ENCODE peak calls at places on chromosomes 13 and 19, in ten cellular contexts. U, M, Y, V, D, Q, E, W, X and N are unnamed samples.

GRCh38 chr13:59771272-59771671 is 392.5 kb downstream of the DIAPH3 start:
- DNase-seq in U (no peak), M (no peak), Y (no peak), V (no peak), D (no peak), Q (no peak), E (no peak), W (peak), X (peak), N (peak)

GRCh38 chr19:4298772-4299550 is 3.2 kb downstream of the TMIGD2 start:
- DNase-seq in U (no peak), M (no peak), Y (no peak), V (no peak), D (no peak), Q (no peak), E (no peak), W (no peak), X (no peak), N (no peak)

GRCh38 chr13:69603144-69603853 is 504.3 kb upstream of the ATXN8OS start:
- DNase-seq in U (no peak), M (no peak), Y (no peak), V (no peak), D (no peak), Q (no peak), E (no peak), W (no peak), X (no peak), N (no peak)

GRCh38 chr19:31149306-31149975 is 199.8 kb downstream of the TSHZ3 start:
- DNase-seq in U (no peak), M (no peak), Y (no peak), V (no peak), D (no peak), Q (no peak), E (no peak), W (no peak), X (peak), N (peak)

GRCh38 chr13:109569938-109570711 is 216.3 kb downstream of the IRS2 start:
- DNase-seq in U (no peak), M (no peak), Y (no peak), V (no peak), D (no peak), Q (no peak), E (no peak), W (no peak), X (no peak), N (no peak)

GRCh38 chr19:1852294-1852646 is 4.0 kb upstream of the REXO1 start:
- DNase-seq in U (no peak), M (no peak), Y (no peak), V (no peak), D (no peak), Q (no peak), E (no peak), W (no peak), X (no peak), N (no peak)

GRCh38 chr13:62837895-62838294 is 1422.2 kb upstream of the PCDH20 start:
- DNase-seq in U (no peak), M (no peak), Y (no peak), V (no peak), D (no peak), Q (no peak), E (no peak), W (peak), X (no peak), N (no peak)

GRCh38 chr19:33257828-33258227 is 32.2 kb upstream of the SLC7A10 start:
- DNase-seq in U (no peak), M (no peak), Y (no peak), V (no peak), D (no peak), Q (no peak), E (no peak), W (no peak), X (no peak), N (no peak)

GRCh38 chr19:18433735-18434398 is 4.1 kb downstream of the ISYNA1 start:
- DNase-seq in U (no peak), M (no peak), Y (no peak), V (no peak), D (no peak), Q (no peak), E (no peak), W (no peak), X (peak), N (no peak)

GRCh38 chr13:29905845-29906244 is 55.4 kb upstream of the UBL3 start:
- DNase-seq in U (no peak), M (no peak), Y (peak), V (no peak), D (no peak), Q (no peak), E (no peak), W (peak), X (no peak), N (peak)

GRCh38 chr13:33348366-33348765 is 62.8 kb upstream of the STARD13 start:
- DNase-seq in U (no peak), M (no peak), Y (no peak), V (no peak), D (no peak), Q (no peak), E (no peak), W (no peak), X (no peak), N (peak)

GRCh38 chr13:23735329-23735728 is 153.9 kb downstream of the MIPEP start:
- DNase-seq in U (no peak), M (no peak), Y (no peak), V (no peak), D (no peak), Q (no peak), E (no peak), W (no peak), X (no peak), N (no peak)

GRCh38 chr19:33804021-33804799 is 7.5 kb downstream of the KCTD15 start:
- DNase-seq in U (no peak), M (peak), Y (no peak), V (peak), D (peak), Q (no peak), E (peak), W (peak), X (no peak), N (peak)

GRCh38 chr19:18782559-18783225 is 8.4 kb downstream of the COMP start:
- DNase-seq in U (no peak), M (no peak), Y (no peak), V (no peak), D (no peak), Q (no peak), E (no peak), W (no peak), X (no peak), N (no peak)

GRCh38 chr13:35984776-35985453 is 146.3 kb downstream of the DCLK1 start:
- DNase-seq in U (peak), M (no peak), Y (no peak), V (no peak), D (no peak), Q (no peak), E (no peak), W (no peak), X (peak), N (no peak)

GRCh38 chr19:46845959-46846459 is 4.6 kb downstream of the AP2S1 start:
- DNase-seq in U (no peak), M (no peak), Y (no peak), V (no peak), D (no peak), Q (no peak), E (no peak), W (no peak), X (no peak), N (no peak)

GRCh38 chr19:13163609-13164364 is 13.6 kb downstream of the IER2 start:
- DNase-seq in U (peak), M (peak), Y (no peak), V (peak), D (peak), Q (no peak), E (peak), W (peak), X (peak), N (peak)

GRCh38 chr19:532578-533484 is 1.3 kb downstream of the CDC34 start:
- DNase-seq in U (no peak), M (peak), Y (no peak), V (peak), D (peak), Q (no peak), E (peak), W (peak), X (peak), N (peak)

GRCh38 chr13:52085416-52085815 is 43.5 kb downstream of the NEK5 start:
- DNase-seq in U (no peak), M (no peak), Y (no peak), V (no peak), D (no peak), Q (no peak), E (no peak), W (no peak), X (no peak), N (peak)

GRCh38 chr13:101455863-101456262 is 3.4 kb downstream of the ITGBL1 start:
- DNase-seq in U (no peak), M (no peak), Y (no peak), V (no peak), D (no peak), Q (no peak), E (no peak), W (peak), X (no peak), N (peak)

GRCh38 chr19:47438793-47439220 is 19.5 kb upstream of the MEIS3 start:
- DNase-seq in U (no peak), M (no peak), Y (no peak), V (no peak), D (no peak), Q (no peak), E (no peak), W (no peak), X (no peak), N (peak)

GRCh38 chr13:44906758-44907157 is 82.5 kb downstream of the NUFIP1 start:
- DNase-seq in U (no peak), M (peak), Y (no peak), V (no peak), D (peak), Q (no peak), E (no peak), W (no peak), X (no peak), N (peak)

GRCh38 chr13:113759525-113760137 is 605 bp downstream of the TMEM255B start:
- DNase-seq in U (peak), M (peak), Y (no peak), V (peak), D (peak), Q (no peak), E (peak), W (peak), X (peak), N (peak)

GRCh38 chr19:12907166-12907565 is 11.9 kb downstream of the SYCE2 start:
- DNase-seq in U (no peak), M (no peak), Y (no peak), V (no peak), D (no peak), Q (no peak), E (no peak), W (no peak), X (no peak), N (no peak)

GRCh38 chr13:43730642-43731041 is 56.1 kb downstream of the ENOX1 start:
- DNase-seq in U (no peak), M (peak), Y (no peak), V (no peak), D (no peak), Q (no peak), E (peak), W (no peak), X (no peak), N (peak)

GRCh38 chr13:103282571-103283450 is 216.6 kb upstream of the SLC10A2 start:
- DNase-seq in U (no peak), M (no peak), Y (no peak), V (no peak), D (no peak), Q (no peak), E (no peak), W (peak), X (no peak), N (peak)

GRCh38 chr19:48090281-48090802 is 20.3 kb downstream of the PLA2G4C start:
- DNase-seq in U (no peak), M (no peak), Y (no peak), V (no peak), D (no peak), Q (no peak), E (no peak), W (no peak), X (no peak), N (peak)

GRCh38 chr13:82963466-82963865 is 918.8 kb downstream of the SLITRK1 start:
- DNase-seq in U (no peak), M (no peak), Y (no peak), V (no peak), D (no peak), Q (no peak), E (no peak), W (no peak), X (no peak), N (no peak)

GRCh38 chr13:21458457-21458815 is 667 bp downstream of the ZDHHC20 start:
- DNase-seq in U (no peak), M (peak), Y (no peak), V (peak), D (no peak), Q (no peak), E (peak), W (peak), X (peak), N (peak)

GRCh38 chr19:11763117-11763516 is 3.7 kb upstream of the ZNF441 start:
- DNase-seq in U (no peak), M (no peak), Y (no peak), V (no peak), D (no peak), Q (no peak), E (no peak), W (no peak), X (no peak), N (no peak)

GRCh38 chr13:76754414-76754813 is 131.8 kb downstream of the KCTD12 start:
- DNase-seq in U (no peak), M (peak), Y (no peak), V (peak), D (no peak), Q (no peak), E (peak), W (peak), X (no peak), N (peak)

GRCh38 chr13:113836917-113837553 is 26.8 kb downstream of the GAS6 start:
- DNase-seq in U (no peak), M (peak), Y (no peak), V (peak), D (no peak), Q (no peak), E (peak), W (peak), X (no peak), N (peak)

GRCh38 chr13:113806104-113806471 is 47.1 kb downstream of the TMEM255B start:
- DNase-seq in U (no peak), M (no peak), Y (no peak), V (no peak), D (no peak), Q (no peak), E (no peak), W (no peak), X (no peak), N (no peak)

GRCh38 chr19:40143612-40144011 is 47.6 kb upstream of the MAP3K10 start:
- DNase-seq in U (no peak), M (peak), Y (peak), V (peak), D (no peak), Q (no peak), E (no peak), W (no peak), X (no peak), N (no peak)

GRCh38 chr13:32737111-32737571 is 150.9 kb downstream of the PDS5B start:
- DNase-seq in U (no peak), M (no peak), Y (no peak), V (no peak), D (no peak), Q (no peak), E (no peak), W (no peak), X (no peak), N (peak)

GRCh38 chr19:4431808-4432674 is 25.6 kb downstream of the UBXN6 start:
- DNase-seq in U (no peak), M (no peak), Y (peak), V (no peak), D (no peak), Q (no peak), E (no peak), W (no peak), X (no peak), N (no peak)

GRCh38 chr13:34420975-34421719 is 520.9 kb upstream of the NBEA start:
- DNase-seq in U (no peak), M (no peak), Y (no peak), V (no peak), D (no peak), Q (no peak), E (no peak), W (no peak), X (no peak), N (peak)
- H3K27ac ChIP-seq in U (no peak), M (no peak), Y (no peak), V (no peak), D (no peak), Q (no peak), E (no peak), W (no peak), X (no peak), N (no peak)

DNA sequence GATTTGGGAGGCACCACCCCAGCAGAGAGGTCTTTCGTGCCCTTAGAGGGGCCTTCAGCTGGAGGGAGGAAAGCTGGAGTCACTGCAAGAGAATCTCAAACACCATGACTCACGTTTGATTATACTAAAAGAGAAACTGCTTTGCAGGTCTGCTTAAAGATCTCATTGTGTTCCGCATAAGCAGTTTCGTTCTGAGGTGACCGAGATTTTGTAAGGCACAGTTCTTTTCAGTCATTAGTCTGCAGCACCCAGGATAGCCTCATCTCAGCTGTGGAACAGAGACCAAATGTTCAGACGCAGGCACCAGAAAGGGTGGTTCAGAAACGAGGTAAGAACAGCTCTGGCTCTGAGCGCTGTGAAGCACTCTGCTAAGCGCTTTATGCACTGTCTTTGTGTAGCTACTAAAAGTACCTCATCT is 71.2 kb upstream of the GTF3A start:
- DNase-seq in U (no peak), M (no peak), Y (no peak), V (no peak), D (no peak), Q (no peak), E (no peak), W (no peak), X (no peak), N (peak)
- H3K27ac ChIP-seq in U (no peak), M (no peak), Y (no peak), V (no peak), D (no peak), Q (peak), E (no peak), W (no peak), X (no peak), N (no peak)

DNA sequence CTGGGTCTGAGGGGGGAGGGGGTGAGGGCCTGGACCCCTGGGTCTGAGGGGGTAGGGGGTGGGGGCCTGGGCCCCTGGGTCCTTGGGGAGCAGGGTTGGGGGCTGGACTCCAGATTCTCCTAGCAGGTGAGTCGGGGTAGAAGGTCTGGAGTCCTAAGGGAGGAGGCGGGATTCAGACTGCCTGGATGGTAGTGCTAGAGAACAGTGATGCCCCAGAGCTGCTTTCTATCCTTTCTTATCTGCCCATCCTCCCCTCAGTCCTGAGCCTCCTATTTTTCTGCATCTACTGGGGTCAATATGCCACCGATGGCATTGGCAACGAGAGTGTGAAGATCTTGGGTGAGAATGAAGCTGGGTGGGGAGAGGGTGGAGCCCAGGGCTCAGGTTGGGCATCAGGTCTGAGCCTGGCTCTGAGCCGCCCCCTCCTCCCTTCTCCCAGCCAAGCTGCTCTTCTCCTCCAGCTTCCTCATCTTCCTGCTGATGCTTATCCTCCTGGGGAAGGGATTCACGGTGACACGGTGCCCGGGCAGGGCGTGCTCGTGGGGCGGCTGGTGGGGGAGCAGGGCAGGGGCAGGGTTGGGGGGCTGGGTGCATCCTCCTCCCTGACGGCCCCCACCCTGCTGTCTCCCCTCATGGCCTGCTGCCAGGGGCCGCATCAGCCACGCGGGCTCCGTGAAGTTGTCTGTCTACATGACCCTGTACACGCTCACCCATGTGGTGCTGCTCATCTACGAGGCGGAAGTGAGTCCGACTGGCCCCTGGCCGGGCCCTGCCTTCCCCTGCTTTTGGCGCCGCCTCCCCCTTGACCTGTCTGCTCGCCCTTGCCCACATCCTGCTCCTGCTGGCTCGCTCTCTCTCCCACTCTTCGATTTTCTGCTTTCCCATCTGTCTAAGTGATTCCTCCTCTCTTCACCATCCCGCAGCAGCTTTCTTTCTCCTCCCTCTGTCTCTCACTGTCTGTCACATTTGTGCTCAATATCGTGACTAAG is 3.4 kb downstream of the TMEM145 start:
- DNase-seq in U (no peak), M (no peak), Y (peak), V (no peak), D (no peak), Q (no peak), E (no peak), W (no peak), X (no peak), N (peak)
- H3K27ac ChIP-seq in U (no peak), M (no peak), Y (no peak), V (no peak), D (no peak), Q (no peak), E (no peak), W (no peak), X (no peak), N (no peak)

DNA sequence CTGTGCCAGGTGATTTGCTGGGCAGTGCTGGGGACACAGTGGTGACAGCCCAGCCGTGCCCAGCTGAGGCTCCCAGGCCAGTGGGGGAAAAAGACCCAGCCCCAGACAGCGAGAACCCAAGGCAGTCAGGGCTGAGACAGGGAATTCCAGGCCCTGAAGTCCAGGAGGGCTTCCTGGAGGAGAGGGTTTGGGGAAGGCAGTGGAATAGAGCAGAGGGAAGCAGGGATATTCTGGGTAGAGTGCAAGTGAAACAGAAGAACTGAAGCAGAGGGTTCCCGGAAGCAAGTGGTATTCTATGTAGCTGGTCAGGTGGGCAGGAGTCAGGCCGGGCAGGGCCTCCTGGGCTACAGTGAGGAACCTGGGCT is 1.3 kb upstream of the CEACAM16 start:
- DNase-seq in U (no peak), M (no peak), Y (no peak), V (no peak), D (no peak), Q (no peak), E (no peak), W (no peak), X (no peak), N (no peak)
- H3K27ac ChIP-seq in U (no peak), M (no peak), Y (no peak), V (no peak), D (no peak), Q (no peak), E (no peak), W (peak), X (no peak), N (no peak)

DNA sequence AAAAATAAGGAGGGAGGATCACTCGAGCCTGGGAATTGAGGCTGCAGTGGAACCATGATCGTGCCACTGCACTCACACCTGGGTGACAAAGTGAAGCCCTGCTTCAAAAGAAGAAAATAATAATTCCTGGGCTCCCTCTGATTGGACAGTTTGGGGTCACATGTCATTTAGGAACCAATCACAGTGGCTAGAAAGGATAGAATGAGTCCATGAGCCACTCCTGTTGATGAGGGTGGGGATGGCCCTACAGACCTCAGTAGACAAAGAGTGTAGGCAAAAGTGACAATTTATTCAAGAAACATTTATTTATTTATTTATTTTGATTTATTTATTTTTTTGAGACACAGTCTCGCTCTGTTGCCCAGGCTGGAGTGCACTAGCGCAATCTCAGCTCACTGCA is 26.8 kb upstream of the ADGRE5 start:
- DNase-seq in U (no peak), M (no peak), Y (no peak), V (no peak), D (no peak), Q (no peak), E (no peak), W (peak), X (no peak), N (no peak)
- H3K27ac ChIP-seq in U (no peak), M (no peak), Y (no peak), V (no peak), D (no peak), Q (no peak), E (no peak), W (no peak), X (no peak), N (no peak)